ENCODE peak calls at places on chromosomes 1 and 21, in four cellular contexts. J is AG08395, A is MM.1S, K is gastrocnemius medialis. Z is an unnamed sample.

GRCh38 chr1:25577151-25577920 is 33.9 kb downstream of the LDLRAP1 start:
- DNase-seq in K (no peak), J (no peak), A (no peak), Z (no peak)

GRCh38 chr1:225767591-225768540 is 9.8 kb upstream of the SRP9 start:
- DNase-seq in K (no peak), A (no peak), J (peak; percentile 72), Z (peak; percentile 81)

GRCh38 chr1:4745560-4745959 is 91.2 kb downstream of the AJAP1 start:
- DNase-seq in K (no peak), A (peak; percentile 7), J (no peak), Z (no peak)

GRCh38 chr1:16615253-16616252 is 2.2 kb upstream of the NBPF1 start:
- DNase-seq in J (no peak), K (no peak), A (no peak), Z (no peak)

GRCh38 chr1:28577052-28577678 is 14.9 kb upstream of the RAB42 start:
- DNase-seq in A (peak; percentile 21), K (no peak), J (no peak), Z (no peak)

GRCh38 chr1:88936760-88937342 is 45.5 kb upstream of the GTF2B start:
- DNase-seq in J (no peak), A (no peak), K (no peak), Z (no peak)

GRCh38 chr1:240031009-240031408 is 60.7 kb upstream of the FMN2 start:
- DNase-seq in K (no peak), A (no peak), J (peak; percentile 90), Z (peak; percentile 87)

GRCh38 chr21:45109831-45110492 is 35.6 kb downstream of the ADARB1 start:
- DNase-seq in A (peak; percentile 91), K (no peak), J (no peak), Z (peak; percentile 29)

GRCh38 chr1:239914827-239915231 is 176.9 kb upstream of the FMN2 start:
- DNase-seq in K (no peak), A (peak; percentile 90), J (peak; percentile 91), Z (peak; percentile 91)

GRCh38 chr1:244971524-244972216 is 107.3 kb upstream of the HNRNPU start:
- DNase-seq in K (no peak), J (no peak), A (peak; percentile 42), Z (no peak)

GRCh38 chr1:104195395-104195794 is 445.7 kb downstream of the AMY1C start:
- DNase-seq in J (no peak), A (no peak), K (no peak), Z (peak; percentile 0)

GRCh38 chr1:143584508-143584907 is 387.3 kb downstream of the FAM72C start:
- DNase-seq in K (no peak), J (no peak), A (no peak), Z (no peak)

GRCh38 chr1:4614371-4615137 is 39.9 kb upstream of the AJAP1 start:
- DNase-seq in A (no peak), J (no peak), K (no peak), Z (no peak)

GRCh38 chr1:156717411-156717810 is 10.9 kb upstream of the METTL25B start:
- DNase-seq in A (no peak), K (no peak), J (no peak), Z (peak; percentile 30)

GRCh38 chr1:217407426-217407825 is 223.5 kb downstream of the GPATCH2 start:
- DNase-seq in A (no peak), K (no peak), J (no peak), Z (no peak)

GRCh38 chr1:151968058-151968457 is 25.6 kb downstream of the S100A10 start:
- DNase-seq in K (no peak), J (peak; percentile 44), A (peak; percentile 77), Z (peak; percentile 43)

GRCh38 chr1:5447479-5448070 is 544.6 kb downstream of the NPHP4 start:
- DNase-seq in J (no peak), A (no peak), K (no peak), Z (no peak)

GRCh38 chr1:37332126-37332525 is 142.3 kb upstream of the ZC3H12A start:
- DNase-seq in K (no peak), J (no peak), A (no peak), Z (no peak)

GRCh38 chr1:76625887-76626286 is 241.4 kb upstream of the ST6GALNAC5 start:
- DNase-seq in A (no peak), K (no peak), J (no peak), Z (no peak)

GRCh38 chr1:24535021-24535424 is 20.9 kb upstream of the NCMAP start:
- DNase-seq in A (peak; percentile 88), J (no peak), K (no peak), Z (no peak)

GRCh38 chr21:44696572-44696971 is 400 bp upstream of the KRTAP10-12 start:
- DNase-seq in J (no peak), K (no peak), A (no peak), Z (no peak)

GRCh38 chr1:226061793-226062557 is 541 bp upstream of the H3-3A start:
- DNase-seq in K (peak; percentile 55), J (peak; percentile 68), A (no peak), Z (peak; percentile 79)

GRCh38 chr1:24893431-24893830 is 36.6 kb downstream of the RUNX3 start:
- DNase-seq in K (no peak), J (no peak), A (no peak), Z (no peak)

GRCh38 chr21:32347887-32348450 is 44.8 kb downstream of the URB1 start:
- DNase-seq in J (no peak), A (no peak), K (no peak), Z (no peak)

GRCh38 chr1:94342416-94342815 is 75.8 kb upstream of the ABCD3 start:
- DNase-seq in A (no peak), J (no peak), K (no peak), Z (no peak)

GRCh38 chr21:33567914-33568313 is 20.6 kb downstream of the DONSON start:
- DNase-seq in J (no peak), A (no peak), K (no peak), Z (no peak)

GRCh38 chr1:71086331-71086730 is 5.5 kb upstream of the ZRANB2 start:
- DNase-seq in A (no peak), J (peak; percentile 33), K (no peak), Z (peak; percentile 15)

GRCh38 chr1:115338457-115338820 is 390 bp upstream of the NGF start:
- DNase-seq in J (no peak), K (no peak), A (no peak), Z (no peak)

GRCh38 chr1:68796888-68797287 is 300.0 kb upstream of the DEPDC1 start:
- DNase-seq in K (no peak), A (no peak), J (no peak), Z (no peak)

GRCh38 chr1:86018311-86018923 is 138.2 kb downstream of the COL24A1 start:
- DNase-seq in J (peak; percentile 42), A (peak; percentile 60), K (no peak), Z (peak; percentile 45)

GRCh38 chr1:231557898-231558710 is 29.6 kb downstream of the TSNAX start:
- DNase-seq in J (peak; percentile 27), K (no peak), A (no peak), Z (peak; percentile 61)

GRCh38 chr21:46221664-46222435 is 6.7 kb downstream of the LSS start:
- DNase-seq in A (no peak), K (peak; percentile 22), J (no peak), Z (no peak)

GRCh38 chr1:207486210-207486609 is 9.7 kb upstream of the CR1 start:
- DNase-seq in J (no peak), A (no peak), K (no peak), Z (no peak)

GRCh38 chr1:8448906-8449661 is 131.2 kb downstream of the SLC45A1 start:
- DNase-seq in J (peak; percentile 72), A (no peak), K (no peak), Z (peak; percentile 41)

GRCh38 chr1:225561675-225562074 is 91.2 kb downstream of the ENAH start:
- DNase-seq in A (no peak), J (no peak), K (no peak), Z (no peak)

GRCh38 chr1:240000634-240001033 is 91.0 kb upstream of the FMN2 start:
- DNase-seq in K (no peak), A (no peak), J (peak; percentile 28), Z (peak; percentile 86)

GRCh38 chr1:84653130-84653680 is 37.1 kb downstream of the SSX2IP start:
- DNase-seq in A (no peak), J (peak; percentile 51), K (no peak), Z (peak; percentile 30)